ENCODE peak calls at places on chromosome 10, in nine cellular contexts. One of them, this sample, is unnamed.

GRCh38 chr10:124741281-124741921 is 2.8 kb downstream of the FAM53B start:
- DNase-seq in tibial artery: peak
- DNase-seq in pancreas: peak
- DNase-seq in SJCRH30: peak
- DNase-seq in AML-193: peak
- DNase-seq in heart left ventricle: peak
- DNase-seq in stimulated activated CD4-positive, alpha-beta T cell treated with anti-CD3 and anti-CD28 coated beads, TNF-alpha, amount 100 ng/mL, for 48 hours: peak
- DNase-seq in NCI-H146: peak
- DNase-seq in D341Med: peak
- DNase-seq in this sample: no peak

GRCh38 chr10:34801066-34801738 is 13.9 kb downstream of the PARD3 start:
- DNase-seq in SJCRH30: no peak
- DNase-seq in heart left ventricle: no peak
- DNase-seq in AML-193: no peak
- DNase-seq in NCI-H146: no peak
- DNase-seq in stimulated activated CD4-positive, alpha-beta T cell treated with anti-CD3 and anti-CD28 coated beads, TNF-alpha, amount 100 ng/mL, for 48 hours: no peak
- DNase-seq in D341Med: no peak
- DNase-seq in pancreas: no peak
- DNase-seq in tibial artery: no peak
- DNase-seq in this sample: no peak

GRCh38 chr10:132551093-132551807 is 13.7 kb downstream of the INPP5A start:
- DNase-seq in pancreas: no peak
- DNase-seq in D341Med: no peak
- DNase-seq in tibial artery: no peak
- DNase-seq in heart left ventricle: no peak
- DNase-seq in NCI-H146: no peak
- DNase-seq in AML-193: peak
- DNase-seq in SJCRH30: no peak
- DNase-seq in stimulated activated CD4-positive, alpha-beta T cell treated with anti-CD3 and anti-CD28 coated beads, TNF-alpha, amount 100 ng/mL, for 48 hours: no peak
- DNase-seq in this sample: no peak

GRCh38 chr10:68202965-68203358 is 29.0 kb downstream of the ATOH7 start:
- DNase-seq in tibial artery: no peak
- DNase-seq in stimulated activated CD4-positive, alpha-beta T cell treated with anti-CD3 and anti-CD28 coated beads, TNF-alpha, amount 100 ng/mL, for 48 hours: no peak
- DNase-seq in AML-193: peak
- DNase-seq in D341Med: no peak
- DNase-seq in heart left ventricle: no peak
- DNase-seq in pancreas: no peak
- DNase-seq in SJCRH30: no peak
- DNase-seq in NCI-H146: no peak
- DNase-seq in this sample: no peak

GRCh38 chr10:103491729-103492364 is 1.7 kb upstream of the NEURL1 start:
- DNase-seq in pancreas: no peak
- DNase-seq in NCI-H146: peak
- DNase-seq in heart left ventricle: no peak
- DNase-seq in AML-193: no peak
- DNase-seq in tibial artery: no peak
- DNase-seq in stimulated activated CD4-positive, alpha-beta T cell treated with anti-CD3 and anti-CD28 coated beads, TNF-alpha, amount 100 ng/mL, for 48 hours: no peak
- DNase-seq in D341Med: no peak
- DNase-seq in SJCRH30: peak
- DNase-seq in this sample: no peak

GRCh38 chr10:110010076-110011069 is 2.6 kb downstream of the ADD3 start:
- DNase-seq in stimulated activated CD4-positive, alpha-beta T cell treated with anti-CD3 and anti-CD28 coated beads, TNF-alpha, amount 100 ng/mL, for 48 hours: peak
- DNase-seq in SJCRH30: peak
- DNase-seq in tibial artery: no peak
- DNase-seq in AML-193: no peak
- DNase-seq in D341Med: no peak
- DNase-seq in NCI-H146: peak
- DNase-seq in heart left ventricle: no peak
- DNase-seq in pancreas: no peak
- DNase-seq in this sample: no peak

GRCh38 chr10:121596668-121597503 is 1.4 kb downstream of the FGFR2 start:
- DNase-seq in D341Med: peak
- DNase-seq in AML-193: no peak
- DNase-seq in tibial artery: peak
- DNase-seq in heart left ventricle: peak
- DNase-seq in SJCRH30: peak
- DNase-seq in NCI-H146: peak
- DNase-seq in stimulated activated CD4-positive, alpha-beta T cell treated with anti-CD3 and anti-CD28 coated beads, TNF-alpha, amount 100 ng/mL, for 48 hours: no peak
- DNase-seq in pancreas: peak
- DNase-seq in this sample: no peak

GRCh38 chr10:101843032-101843991 is at the start of gene KCNIP2:
- DNase-seq in tibial artery: no peak
- DNase-seq in NCI-H146: no peak
- DNase-seq in stimulated activated CD4-positive, alpha-beta T cell treated with anti-CD3 and anti-CD28 coated beads, TNF-alpha, amount 100 ng/mL, for 48 hours: no peak
- DNase-seq in pancreas: no peak
- DNase-seq in SJCRH30: peak
- DNase-seq in D341Med: peak
- DNase-seq in heart left ventricle: peak
- DNase-seq in AML-193: peak
- DNase-seq in this sample: no peak